ENCODE peak calls at places on chromosome 22, in seven cellular contexts. F, D, Q, R, H, N and E are unnamed samples.

GRCh38 chr22:44449683-44450425 is 48.2 kb downstream of the RTL6 start:
- DNase-seq in N (no peak), Q (no peak), D (no peak), R (no peak), F (no peak), H (no peak), E (no peak)

GRCh38 chr22:46661221-46661851 is 41.1 kb downstream of the GRAMD4 start:
- DNase-seq in H (no peak), N (no peak), D (peak; percentile 19), Q (no peak), F (peak; percentile 58), R (no peak), E (no peak)

GRCh38 chr22:49756656-49757055 is 71.0 kb downstream of the BRD1 start:
- DNase-seq in F (no peak), H (no peak), D (no peak), R (no peak), Q (no peak), N (no peak), E (no peak)

GRCh38 chr22:42931421-42932196 is 74.5 kb upstream of the ARFGAP3 start:
- DNase-seq in F (no peak), D (no peak), N (no peak), Q (no peak), H (no peak), R (no peak), E (peak; percentile 71)

GRCh38 chr22:24071686-24072085 is 60.6 kb downstream of the CABIN1 start:
- DNase-seq in D (no peak), Q (no peak), H (no peak), F (no peak), N (no peak), R (no peak), E (no peak)

GRCh38 chr22:44885806-44886360 is 123.9 kb downstream of the PHF21B start:
- DNase-seq in D (no peak), Q (no peak), R (no peak), H (no peak), N (no peak), F (no peak), E (peak; percentile 17)

GRCh38 chr22:46783721-46784120 is 21.3 kb downstream of the TBC1D22A start:
- DNase-seq in D (no peak), R (no peak), Q (no peak), F (no peak), N (no peak), H (no peak), E (no peak)

GRCh38 chr22:34885852-34886251 is 180.1 kb upstream of the ISX start:
- DNase-seq in R (no peak), D (no peak), F (no peak), Q (no peak), H (no peak), N (no peak), E (no peak)

GRCh38 chr22:44102121-44102520 is 78.0 kb downstream of the PARVB start:
- DNase-seq in N (peak; percentile 4), R (no peak), F (no peak), D (no peak), Q (no peak), H (no peak), E (no peak)

GRCh38 chr22:48894804-48895250 is 932.8 kb downstream of the BRD1 start:
- DNase-seq in R (no peak), H (no peak), D (no peak), Q (no peak), F (no peak), N (peak; percentile 42), E (no peak)

GRCh38 chr22:46515208-46516111 is 22.0 kb downstream of the CELSR1 start:
- DNase-seq in D (no peak), R (peak; percentile 30), N (peak; percentile 35), Q (no peak), F (no peak), H (no peak), E (no peak)

GRCh38 chr22:42644422-42645340 is 4.3 kb upstream of the ATP5MGL start:
- DNase-seq in D (no peak), H (no peak), Q (no peak), F (no peak), N (peak; percentile 81), R (peak; percentile 60), E (no peak)

GRCh38 chr22:45212306-45212709 is 28.4 kb downstream of the KIAA0930 start:
- DNase-seq in H (no peak), D (no peak), F (peak; percentile 55), N (peak; percentile 88), Q (no peak), R (peak; percentile 94), E (no peak)

GRCh38 chr22:36163497-36163896 is 2.9 kb upstream of the APOL3 start:
- DNase-seq in R (no peak), H (no peak), D (no peak), Q (no peak), F (no peak), N (no peak), E (no peak)

GRCh38 chr22:49807780-49808708 is 19.6 kb downstream of the BRD1 start:
- DNase-seq in Q (no peak), D (no peak), F (no peak), N (no peak), R (no peak), H (no peak), E (no peak)

GRCh38 chr22:26364066-26365015 is 64.7 kb upstream of the ASPHD2 start:
- DNase-seq in R (peak; percentile 83), H (peak; percentile 4), Q (peak; percentile 34), N (no peak), D (peak; percentile 8), F (peak; percentile 36), E (peak; percentile 50)

GRCh38 chr22:50089231-50090140 is at the start of gene MOV10L1:
- DNase-seq in N (no peak), H (no peak), R (no peak), Q (no peak), F (no peak), D (no peak), E (no peak)

GRCh38 chr22:17842386-17842785 is 68.1 kb upstream of the BID start:
- DNase-seq in D (peak; percentile 21), R (no peak), H (no peak), N (no peak), F (no peak), Q (peak; percentile 66), E (no peak)

GRCh38 chr22:23180893-23181762 is 819 bp downstream of the BCR start:
- DNase-seq in D (no peak), F (no peak), N (peak; percentile 70), H (no peak), R (no peak), Q (peak; percentile 58), E (peak; percentile 66)